ENCODE peak calls at places on chromosome 12, in five cellular contexts. M is cardiac muscle cell, E is colonic mucosa, L is breast epithelium, D is RWPE2. Z is an unnamed sample. For H3K9me3, the result is how much of the 10 kb centered on the place peaks cover.

GRCh38 chr12:122399592-122400373 is 22.7 kb downstream of the CLIP1 start:
- DNase-seq in D (no peak), L (peak), M (peak), E (peak), Z (peak)

GRCh38 chr12:79548525-79548924 is 142.2 kb downstream of the PAWR start:
- DNase-seq in D (no peak), L (no peak), M (no peak), E (no peak), Z (no peak)

GRCh38 chr12:26632746-26633145 is 200.2 kb downstream of the ITPR2 start:
- DNase-seq in E (no peak), M (no peak), L (no peak), D (no peak), Z (no peak)

GRCh38 chr12:32091696-32092095 is 15.0 kb upstream of the BICD1 start:
- DNase-seq in M (no peak), E (no peak), D (no peak), L (no peak), Z (no peak)

GRCh38 chr12:115210533-115211252 is 526.7 kb upstream of the TBX3 start:
- DNase-seq in D (no peak), L (no peak), M (no peak), E (no peak), Z (no peak)

GRCh38 chr12:72275551-72275950 is 3.4 kb downstream of the TRHDE start:
- DNase-seq in E (no peak), D (no peak), L (no peak), M (no peak), Z (no peak)

GRCh38 chr12:101839324-101840283 is 8.8 kb upstream of the GNPTAB start:
- DNase-seq in M (peak), E (peak), L (peak), D (no peak), Z (peak)

GRCh38 chr12:1839956-1840550 is 19.7 kb downstream of the LRTM2 start:
- DNase-seq in E (no peak), M (no peak), L (no peak), D (no peak), Z (no peak)

GRCh38 chr12:76879710-76880025 is 849 bp upstream of the CSRP2 start:
- DNase-seq in M (no peak), L (no peak), E (no peak), D (no peak), Z (no peak)

GRCh38 chr12:64650762-64651161 is 40.5 kb downstream of the RASSF3 start:
- DNase-seq in L (no peak), M (no peak), E (peak), D (no peak), Z (no peak)

GRCh38 chr12:101866615-101867373 is 10.6 kb upstream of the DRAM1 start:
- DNase-seq in E (no peak), L (no peak), M (no peak), D (no peak), Z (no peak)

GRCh38 chr12:6942331-6942665 is 1.3 kb upstream of the RNU7-1 start:
- DNase-seq in L (no peak), D (no peak), M (no peak), E (no peak), Z (peak)

GRCh38 chr12:74747305-74747704 is 209.7 kb downstream of the ATXN7L3B start:
- DNase-seq in L (no peak), D (no peak), M (no peak), E (no peak), Z (no peak)

GRCh38 chr12:57476162-57476992 is 3.3 kb downstream of the ARHGAP9 start:
- DNase-seq in L (no peak), E (no peak), M (no peak), D (no peak), Z (peak)

GRCh38 chr12:14845350-14845750 is 2.0 kb upstream of the ART4 start:
- DNase-seq in E (peak), D (no peak), L (peak), M (peak), Z (no peak)

GRCh38 chr12:131733874-131734273 is 23.0 kb downstream of the SFSWAP start:
- DNase-seq in E (no peak), M (no peak), D (no peak), L (no peak), Z (no peak)

GRCh38 chr12:4555804-4556203 is 6.2 kb upstream of the DYRK4 start:
- DNase-seq in E (no peak), L (no peak), M (peak), D (no peak), Z (no peak)

GRCh38 chr12:118874698-118875548 is 106.4 kb upstream of the SRRM4 start:
- DNase-seq in M (no peak), L (no peak), E (no peak), D (no peak), Z (no peak)

GRCh38 chr12:34398366-34398705 is 376.0 kb downstream of the ALG10 start:
- DNase-seq in M (no peak), L (no peak), E (peak), D (peak), Z (peak)

GRCh38 chr12:110600254-110600653 is 13.7 kb upstream of the TCTN1 start:
- DNase-seq in L (no peak), M (peak), E (no peak), D (no peak), Z (no peak)

GRCh38 chr12:56941299-56942017 is 7.2 kb upstream of the SDR9C7 start:
- DNase-seq in E (no peak), D (peak), M (peak), L (peak), Z (no peak)

GRCh38 chr12:8446642-8447547 is 8.9 kb upstream of the CLEC6A start:
- DNase-seq in D (no peak), E (no peak), M (no peak), L (no peak), Z (no peak)

GRCh38 chr12:15842106-15842505 is 40.1 kb upstream of the STRAP start:
- DNase-seq in D (no peak), E (no peak), L (no peak), M (peak), Z (no peak)

GRCh38 chr12:55831407-55831880 is 2.1 kb upstream of the DNAJC14 start:
- DNase-seq in E (no peak), D (no peak), M (no peak), L (no peak), Z (no peak)

GRCh38 chr12:11891350-11892064 is 179.2 kb upstream of the BCL2L14 start:
- DNase-seq in E (no peak), D (no peak), L (no peak), M (peak), Z (no peak)

GRCh38 chr12:120687570-120688289 is 781 bp downstream of the MLEC start:
- DNase-seq in D (no peak), L (no peak), E (peak), M (peak), Z (no peak)

GRCh38 chr12:104994301-104994700 is 8.2 kb downstream of the NOPCHAP1 start:
- DNase-seq in M (no peak), D (no peak), E (no peak), L (no peak), Z (no peak)

GRCh38 chr12:104999347-104999685 is 13.2 kb downstream of the NOPCHAP1 start:
- DNase-seq in E (no peak), L (no peak), M (no peak), D (no peak), Z (no peak)

DNA sequence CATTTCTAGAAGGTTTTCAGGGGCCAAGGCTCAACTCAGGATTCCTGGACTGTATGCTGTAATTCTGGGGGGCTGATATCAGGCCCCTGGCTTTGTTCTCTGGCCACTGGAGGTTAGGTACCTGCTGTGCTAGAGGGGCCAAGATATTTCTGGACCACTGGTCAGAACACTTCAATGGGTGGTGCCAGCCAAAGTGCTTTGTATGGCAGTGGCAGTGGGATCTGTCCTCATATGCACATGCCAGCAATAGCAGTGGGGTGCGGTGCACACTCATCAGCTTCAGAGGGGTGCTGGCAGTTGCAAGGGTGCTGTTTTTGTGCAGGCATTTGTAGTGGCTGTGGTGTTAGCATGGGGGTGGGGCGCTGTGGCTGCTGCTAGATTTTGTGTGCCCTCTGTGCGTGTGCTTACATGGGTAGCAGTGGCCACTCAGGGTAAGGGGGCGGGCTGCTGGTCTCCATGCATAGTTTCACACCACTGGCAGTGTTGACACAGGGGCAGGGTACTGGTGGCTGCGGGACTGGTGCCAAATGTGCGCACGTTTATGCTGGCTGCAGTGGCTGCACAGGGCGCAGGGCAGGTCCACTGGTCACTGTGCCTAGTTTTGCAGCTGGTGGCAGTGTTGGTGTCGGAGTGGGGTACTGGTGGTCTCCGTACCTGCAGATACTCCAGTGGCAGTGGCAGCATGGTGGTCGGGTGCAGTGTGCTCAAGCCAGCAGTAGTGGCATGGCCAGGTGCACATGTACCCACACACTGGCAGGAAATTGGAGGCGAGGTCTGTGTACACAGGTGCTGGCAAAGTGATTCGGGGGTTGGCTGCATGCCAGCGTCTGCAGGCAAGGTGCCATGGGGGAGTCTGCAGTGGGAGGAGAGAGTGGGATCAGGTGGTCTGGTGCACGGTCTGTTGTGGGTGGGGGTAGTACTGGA is 12.6 kb downstream of the NOPCHAP1 start:
- DNase-seq in D (no peak), L (no peak), M (no peak), E (peak), Z (no peak)
- H3K9me3 ChIP-seq in D (under half), L (under half), M (under half), E (under half), Z (under half)

GRCh38 chr12:106138646-106139421 is at the start of gene NUAK1:
- DNase-seq in E (peak), D (no peak), L (no peak), M (peak), Z (peak)
- TF ChIP-seq CTCF in E (no peak), D (no peak), L (no peak), M (no peak), Z (no peak)

DNA sequence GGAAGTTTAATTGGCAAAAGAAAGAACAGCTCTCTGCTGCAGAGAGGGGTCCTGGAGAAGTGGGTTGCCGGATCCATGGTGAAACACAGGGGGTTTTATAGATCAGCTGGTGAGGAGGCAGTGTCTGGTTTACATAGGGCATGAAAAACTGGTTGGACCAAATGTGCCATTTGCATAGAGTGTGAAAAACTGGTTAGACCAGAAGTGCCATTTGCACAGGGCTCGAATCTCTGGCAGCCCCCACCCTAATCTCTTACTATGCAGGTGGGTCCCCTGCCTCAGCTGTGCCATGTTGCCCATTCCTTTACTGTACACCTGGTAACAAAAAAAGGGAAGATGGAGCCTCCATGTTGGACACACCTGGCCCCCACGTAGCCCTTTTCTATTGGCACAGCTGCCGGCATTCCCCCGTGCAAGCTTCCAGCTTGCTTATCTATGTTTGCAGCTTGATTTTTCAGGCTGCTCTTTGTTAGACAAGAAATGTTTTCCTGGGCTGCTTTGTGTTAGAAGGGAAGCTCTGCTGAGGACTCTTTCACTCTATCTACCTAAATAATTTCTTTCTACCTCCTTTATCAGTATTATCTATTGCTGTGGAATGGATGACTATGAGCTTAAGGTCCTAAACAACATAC is 61.1 kb upstream of the TMEM132D start:
- DNase-seq in L (no peak), E (no peak), D (no peak), M (no peak), Z (no peak)
- H3K27ac ChIP-seq in L (no peak), E (no peak), D (no peak), M (no peak), Z (no peak)

GRCh38 chr12:126767334-126767733 is 1499.6 kb upstream of the TMEM132C start:
- DNase-seq in E (no peak), D (no peak), L (no peak), M (no peak), Z (peak)
- H3K9me3 ChIP-seq in E (under half), D (under half), L (under half), M (under half), Z (under half)

GRCh38 chr12:108604208-108604941 is 6.5 kb upstream of the TMEM119 start:
- DNase-seq in M (no peak), L (no peak), D (no peak), E (no peak), Z (no peak)

GRCh38 chr12:108605000-108605689 is 7.3 kb upstream of the TMEM119 start:
- DNase-seq in E (no peak), D (no peak), M (no peak), L (no peak), Z (peak)

GRCh38 chr12:108602961-108603704 is 5.2 kb upstream of the TMEM119 start:
- DNase-seq in M (no peak), D (no peak), L (no peak), E (no peak), Z (no peak)

GRCh38 chr12:108602209-108602705 is 4.4 kb upstream of the TMEM119 start:
- DNase-seq in M (no peak), E (no peak), D (no peak), L (no peak), Z (no peak)

DNA sequence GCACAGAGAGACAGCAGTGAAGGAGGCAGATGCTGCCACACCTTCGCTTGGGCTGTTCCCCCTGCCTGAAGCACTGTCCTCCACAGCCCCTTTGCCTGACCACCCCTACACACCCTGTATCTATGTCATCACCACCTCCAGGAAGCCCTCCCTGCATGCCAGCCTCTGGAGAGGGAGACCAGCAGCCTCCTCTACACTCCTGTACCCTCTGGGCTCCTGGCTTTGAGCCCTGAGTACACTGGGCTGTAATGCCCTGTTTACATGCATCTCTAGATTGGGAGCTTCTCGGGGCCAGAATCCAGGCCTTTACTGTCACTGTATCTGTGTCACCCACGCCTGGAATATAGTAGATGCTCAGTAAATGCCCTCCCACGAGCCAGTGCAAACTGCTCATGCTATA is 5.9 kb upstream of the TMEM119 start:
- DNase-seq in D (no peak), M (no peak), L (no peak), E (no peak), Z (no peak)
- TF ChIP-seq CTCF in D (no peak), M (no peak), L (no peak), E (no peak), Z (no peak)

GRCh38 chr12:105696-106095 is 39.1 kb downstream of the IQSEC3 start:
- DNase-seq in L (no peak), D (no peak), E (no peak), M (no peak), Z (no peak)

GRCh38 chr12:103169-103981 is 36.8 kb downstream of the IQSEC3 start:
- DNase-seq in E (no peak), L (no peak), D (no peak), M (no peak), Z (no peak)

GRCh38 chr12:104573-105081 is 38.1 kb downstream of the IQSEC3 start:
- DNase-seq in E (peak), D (no peak), M (peak), L (no peak), Z (no peak)

GRCh38 chr12:101969-102878 is 35.7 kb downstream of the IQSEC3 start:
- DNase-seq in E (no peak), L (no peak), D (no peak), M (no peak), Z (no peak)

DNA sequence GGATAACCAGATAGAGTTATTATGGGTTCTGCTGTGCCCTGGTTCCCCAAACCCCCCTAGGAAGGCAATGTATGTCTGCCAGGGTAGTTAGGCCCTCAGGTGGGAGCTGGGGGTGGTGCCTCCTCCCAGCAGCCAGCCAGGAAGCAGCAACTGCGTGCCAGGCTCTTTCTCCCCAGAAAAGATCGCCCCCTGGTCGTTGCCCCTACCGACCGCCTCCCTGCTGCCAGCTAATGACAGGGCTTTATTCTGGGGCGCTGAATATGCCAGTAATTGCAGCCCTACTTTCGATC is 36.3 kb downstream of the IQSEC3 start:
- DNase-seq in L (no peak), M (no peak), E (no peak), D (no peak), Z (no peak)
- H3K27ac ChIP-seq in L (no peak), M (no peak), E (no peak), D (no peak), Z (no peak)

Z was measured in left lung.